ENCODE peak calls at places on chromosome X, in ten cellular contexts. L is right lobe of liver, T is K562, A is tibial nerve, K is breast epithelium, F is GM12878, B is adrenal gland, I is HepG2, Y is sigmoid colon, Z is ovary. U is an unnamed sample.
A peak's percentile ranks its signal among the peaks of the same experiment; 100 is the strongest.

GRCh38 chrX:136784231-136784630 is 3.5 kb upstream of the ARHGEF6 start:
- DNase-seq in F (no peak), Y (no peak), T (no peak), I (no peak), A (no peak), B (no peak), L (no peak), K (no peak), Z (no peak), U (no peak)

GRCh38 chrX:29490606-29491005 is 724.8 kb upstream of the MAGEB2 start:
- DNase-seq in B (no peak), A (no peak), F (no peak), K (no peak), Y (no peak), I (no peak), L (no peak), Z (no peak), T (no peak), U (no peak)

GRCh38 chrX:24377911-24378468 is 17.6 kb downstream of the SUPT20HL1 start:
- DNase-seq in I (no peak), Y (no peak), Z (no peak), A (no peak), T (no peak), K (no peak), B (no peak), F (no peak), L (no peak), U (no peak)

GRCh38 chrX:151398346-151398745 is 1.3 kb downstream of the VMA21 start:
- DNase-seq in Z (no peak), L (no peak), K (no peak), B (no peak), I (no peak), F (no peak), T (no peak), Y (no peak), A (no peak), U (no peak)

GRCh38 chrX:135309430-135309923 is at the start of gene ETDC:
- DNase-seq in I (no peak), Y (no peak), B (peak; percentile 19), A (no peak), L (no peak), T (no peak), Z (no peak), F (no peak), K (no peak), U (no peak)

GRCh38 chrX:54891573-54891972 is 29.1 kb upstream of the TRO start:
- DNase-seq in Z (no peak), A (no peak), B (peak; percentile 49), L (no peak), K (no peak), F (no peak), Y (no peak), I (peak; percentile 21), T (peak; percentile 16), U (peak; percentile 52)

GRCh38 chrX:21741869-21742701 is 15.8 kb downstream of the SMPX start:
- DNase-seq in I (no peak), B (no peak), Z (no peak), F (no peak), T (no peak), A (no peak), Y (peak; percentile 67), K (no peak), L (no peak), U (no peak)

GRCh38 chrX:10208281-10208856 is 51.6 kb downstream of the CLCN4 start:
- DNase-seq in F (no peak), Z (no peak), Y (no peak), K (no peak), L (no peak), T (no peak), B (no peak), A (no peak), I (no peak), U (no peak)

GRCh38 chrX:103889216-103889615 is 57.2 kb upstream of the RAB9B start:
- DNase-seq in T (no peak), K (no peak), L (no peak), B (no peak), F (no peak), A (no peak), Z (no peak), Y (no peak), I (no peak), U (no peak)

GRCh38 chrX:2589186-2590020 is 88.6 kb upstream of the DHRSX start:
- DNase-seq in L (no peak), Z (no peak), K (peak; percentile 25), F (no peak), A (no peak), Y (no peak), B (no peak), I (no peak), T (no peak), U (no peak)

GRCh38 chrX:16552546-16552945 is 97.4 kb upstream of the S100G start:
- DNase-seq in I (no peak), B (no peak), L (no peak), F (no peak), K (no peak), Y (no peak), Z (no peak), T (no peak), A (no peak), U (no peak)

GRCh38 chrX:53630261-53630660 is 56.3 kb downstream of the HUWE1 start:
- DNase-seq in A (no peak), F (no peak), T (no peak), I (no peak), L (no peak), Z (no peak), Y (no peak), K (no peak), B (no peak), U (no peak)

GRCh38 chrX:64204701-64205440 is 637 bp downstream of the AMER1 start:
- DNase-seq in I (peak; percentile 0), F (no peak), L (peak; percentile 29), B (peak; percentile 63), Y (peak; percentile 71), A (peak; percentile 12), T (peak; percentile 45), Z (peak; percentile 48), K (peak; percentile 18), U (peak; percentile 36)

GRCh38 chrX:130097507-130098201 is 12.6 kb downstream of the ELF4 start:
- DNase-seq in I (peak; percentile 50), L (no peak), Y (no peak), A (no peak), B (peak; percentile 27), K (no peak), Z (no peak), F (no peak), T (peak; percentile 56), U (no peak)

DNA sequence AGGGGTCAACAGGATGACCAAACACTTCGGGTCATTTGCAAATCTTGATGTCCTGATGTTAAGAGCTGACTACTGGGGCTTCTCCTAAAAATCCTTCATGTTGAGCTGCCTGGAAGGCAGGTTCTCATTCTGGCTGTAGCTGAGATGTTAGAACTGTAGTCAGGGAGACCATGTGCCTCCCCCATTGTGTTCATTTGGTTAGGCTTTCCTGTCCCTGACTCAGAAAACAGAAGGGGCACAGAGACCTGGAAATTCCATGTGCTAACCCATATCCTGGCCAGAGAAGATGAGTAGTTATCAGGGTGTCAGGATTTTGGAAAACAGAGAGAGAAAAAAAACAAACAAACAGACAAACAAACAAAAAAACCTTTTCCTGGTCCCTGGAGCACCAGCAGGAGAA is 177.5 kb downstream of the AR start:
- DNase-seq in I (no peak), T (no peak), A (no peak), K (no peak), Y (no peak), Z (no peak), F (no peak), L (no peak), B (no peak), U (no peak)
- H3K4me1 ChIP-seq in I (no peaks in the 10 kb centered on the region), T (no peaks in the 10 kb centered on the region), A (peaks cover 19% of the 10 kb centered on the region), K (no peaks in the 10 kb centered on the region), Y (no peaks in the 10 kb centered on the region), Z (peaks cover 7% of the 10 kb centered on the region), F (no peaks in the 10 kb centered on the region), L (peaks cover 9% of the 10 kb centered on the region), B (no peaks in the 10 kb centered on the region), U (peaks cover 4% of the 10 kb centered on the region)

GRCh38 chrX:96244955-96245354 is 439.7 kb upstream of the DIAPH2 start:
- DNase-seq in T (no peak), B (no peak), L (no peak), A (no peak), Y (no peak), K (no peak), F (no peak), Z (no peak), I (peak; percentile 31), U (no peak)
- TF ChIP-seq POLR2A in T (no peak), B (no peak), L (no peak), A (no peak), Y (no peak), K (no peak), F (no peak), Z (no peak), I (no peak), U (no peak)

DNA sequence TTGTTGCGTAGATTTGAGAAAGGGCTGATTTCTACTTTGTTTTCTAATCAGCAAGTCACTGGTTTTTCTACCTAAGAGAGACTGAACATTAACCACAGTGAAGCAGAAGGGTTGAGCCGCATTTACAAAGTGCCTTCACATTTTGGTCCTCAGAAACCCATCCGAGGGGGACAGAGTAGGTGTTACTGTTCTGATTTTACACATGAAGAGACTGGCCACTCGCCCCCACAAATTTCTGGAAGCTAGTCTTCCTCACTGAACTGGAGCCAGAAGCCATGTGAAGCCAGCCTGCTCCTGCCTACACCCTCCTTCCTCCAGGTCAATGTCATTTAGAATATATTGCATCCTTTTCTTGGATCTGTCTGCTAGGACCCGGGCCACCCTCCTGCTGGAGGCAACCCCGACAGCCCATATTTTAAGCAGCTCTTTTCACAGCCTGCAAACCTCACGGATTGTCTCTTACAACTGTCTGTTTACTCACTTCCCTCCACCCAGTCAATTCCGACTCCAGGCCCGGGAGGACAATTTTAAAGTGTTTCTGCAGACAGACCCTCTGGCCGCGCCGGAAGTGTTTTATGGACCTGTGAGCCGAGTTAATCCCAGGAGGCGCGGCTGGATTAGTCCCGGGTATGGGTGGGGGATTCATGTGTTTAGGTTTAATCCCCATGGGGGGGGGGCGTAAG is 73.2 kb upstream of the BCOR start:
- DNase-seq in I (no peak), Z (no peak), A (no peak), T (no peak), K (no peak), L (no peak), F (no peak), Y (no peak), B (no peak), U (no peak)
- H3K4me1 ChIP-seq in I (peaks cover 80% of the 10 kb centered on the region), Z (peaks cover 2% of the 10 kb centered on the region), A (peaks cover 65% of the 10 kb centered on the region), T (peaks cover 81% of the 10 kb centered on the region), K (no peaks in the 10 kb centered on the region), L (peaks cover 20% of the 10 kb centered on the region), F (peaks cover 13% of the 10 kb centered on the region), Y (peaks cover 33% of the 10 kb centered on the region), B (peaks cover 40% of the 10 kb centered on the region), U (no peaks in the 10 kb centered on the region)

DNA sequence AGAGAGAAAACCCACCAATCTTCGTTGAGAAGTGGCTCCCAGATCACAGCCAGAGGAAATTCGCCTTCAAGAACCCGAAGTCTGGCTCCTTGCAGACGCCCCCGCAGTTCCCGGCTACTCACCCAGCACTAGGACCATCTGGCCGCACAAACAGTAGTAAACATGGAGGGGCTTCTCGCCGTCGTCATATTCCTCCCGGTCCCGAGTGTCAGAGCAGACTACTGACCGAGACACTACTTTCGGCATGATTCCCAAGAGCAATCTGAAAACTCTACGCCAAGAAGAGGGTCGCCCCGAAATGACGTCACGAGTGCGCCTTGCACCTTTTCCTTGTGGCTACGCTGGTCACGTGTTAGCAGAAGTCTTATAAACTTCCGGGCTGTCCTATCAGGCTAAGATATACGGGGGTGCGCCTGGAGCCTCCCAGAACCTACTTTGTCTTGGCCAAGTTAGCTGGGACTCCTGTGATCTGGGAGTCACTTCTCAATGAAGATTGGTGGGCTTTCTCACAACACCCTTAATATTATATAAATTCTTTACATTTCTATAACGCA is at the start of gene STEEP1:
- DNase-seq in B (peak; percentile 94), Z (peak; percentile 80), A (peak; percentile 76), T (peak; percentile 86), L (peak; percentile 84), Y (peak; percentile 95), K (peak; percentile 82), F (peak; percentile 71), I (peak; percentile 87), U (peak; percentile 95)
- TF ChIP-seq POLR2A in B (peak; percentile 50), Z (no peak), A (peak; percentile 19), T (peak; percentile 81), L (no peak), Y (peak; percentile 10), K (no peak), F (peak; percentile 61), I (peak; percentile 58), U (no peak)